ENCODE peak calls at places on chromosomes 2 and 18, in five cellular contexts. X is brain microvascular endothelial cell, Q is suprapubic skin, P is A549, H is mammary epithelial cell. K is an unnamed sample.

GRCh38 chr18:13568443-13569392 is 157.6 kb downstream of the FAM210A start:
- DNase-seq in P (peak), H (no peak), X (no peak), Q (no peak), K (no peak)

GRCh38 chr2:194591192-194591591 is 1065.8 kb upstream of the SLC39A10 start:
- DNase-seq in P (no peak), Q (no peak), H (no peak), X (no peak), K (no peak)

GRCh38 chr2:163319006-163319405 is 416.8 kb downstream of the FIGN start:
- DNase-seq in Q (no peak), P (no peak), H (peak), X (peak), K (peak)

GRCh38 chr2:128321421-128321775 is 2.7 kb upstream of the HS6ST1 start:
- DNase-seq in H (no peak), Q (peak), X (no peak), P (no peak), K (no peak)

GRCh38 chr18:34806527-34806926 is 96.4 kb downstream of the DTNA start:
- DNase-seq in P (no peak), Q (no peak), X (no peak), H (no peak), K (no peak)

GRCh38 chr2:235201796-235202195 is 250.0 kb downstream of the SH3BP4 start:
- DNase-seq in P (no peak), Q (no peak), H (no peak), X (no peak), K (no peak)

GRCh38 chr2:68292108-68292710 is 27.5 kb downstream of the CNRIP1 start:
- DNase-seq in Q (no peak), P (peak), H (peak), X (peak), K (no peak)

GRCh38 chr2:101622633-101623521 is 74.6 kb upstream of the MAP4K4 start:
- DNase-seq in H (no peak), P (no peak), Q (no peak), X (peak), K (no peak)

GRCh38 chr18:45166341-45167108 is 448.8 kb upstream of the SLC14A2 start:
- DNase-seq in Q (no peak), H (peak), P (peak), X (peak), K (peak)

GRCh38 chr2:40554665-40555294 is 102.9 kb upstream of the SLC8A1 start:
- DNase-seq in X (peak), H (peak), Q (peak), P (peak), K (peak)

GRCh38 chr2:45182667-45183620 is 173.7 kb upstream of the SIX2 start:
- DNase-seq in P (no peak), X (peak), H (peak), Q (no peak), K (no peak)

GRCh38 chr2:118806797-118807667 is 40.4 kb downstream of the EN1 start:
- DNase-seq in P (no peak), Q (no peak), H (no peak), X (no peak), K (no peak)

GRCh38 chr2:25043241-25043867 is 1.5 kb downstream of the EFR3B start:
- DNase-seq in H (no peak), Q (no peak), X (peak), P (peak), K (peak)

GRCh38 chr2:98685930-98686887 is 44.7 kb downstream of the MGAT4A start:
- DNase-seq in P (no peak), Q (no peak), X (no peak), H (no peak), K (no peak)

GRCh38 chr18:79627750-79628294 is 51.8 kb upstream of the CTDP1 start:
- DNase-seq in X (no peak), Q (no peak), P (no peak), H (no peak), K (no peak)

GRCh38 chr2:191039616-191040015 is 25.6 kb upstream of the STAT1 start:
- DNase-seq in Q (no peak), P (no peak), X (no peak), H (no peak), K (no peak)

GRCh38 chr2:157302492-157303099 is 23.0 kb downstream of the ERMN start:
- DNase-seq in H (peak), Q (no peak), X (peak), P (peak), K (peak)

GRCh38 chr18:26794210-26795101 is 71.1 kb downstream of the AQP4 start:
- DNase-seq in Q (no peak), P (no peak), X (no peak), H (no peak), K (no peak)

GRCh38 chr2:85840091-85840490 is 48.7 kb downstream of the ST3GAL5 start:
- DNase-seq in Q (no peak), X (no peak), P (no peak), H (no peak), K (no peak)

GRCh38 chr18:32271649-32272324 is 81.9 kb downstream of the MEP1B start:
- DNase-seq in Q (no peak), H (peak), X (no peak), P (peak), K (peak)

GRCh38 chr2:15979759-15980604 is 39.6 kb downstream of the MYCN start:
- DNase-seq in H (no peak), P (no peak), Q (no peak), X (no peak), K (no peak)

GRCh38 chr2:48651127-48651526 is 33.5 kb downstream of the GTF2A1L start:
- DNase-seq in Q (no peak), X (peak), P (no peak), H (no peak), K (peak)

GRCh38 chr2:171878481-171878993 is 15.5 kb downstream of the SLC25A12 start:
- DNase-seq in Q (no peak), P (no peak), X (peak), H (peak), K (peak)

GRCh38 chr2:42324949-42325348 is 36.1 kb downstream of the COX7A2L start:
- DNase-seq in P (no peak), H (no peak), Q (no peak), X (no peak), K (no peak)

GRCh38 chr2:166173263-166173662 is 45.4 kb upstream of the SCN1A start:
- DNase-seq in H (no peak), X (no peak), P (no peak), Q (no peak), K (no peak)

GRCh38 chr18:49227456-49227855 is 233.0 kb downstream of the DYM start:
- DNase-seq in P (no peak), X (no peak), H (peak), Q (no peak), K (no peak)

GRCh38 chr2:69741281-69742169 is at the start of gene ANXA4:
- DNase-seq in Q (peak), X (peak), H (peak), P (peak), K (peak)

GRCh38 chr2:43766006-43766405 is 7.8 kb upstream of the DYNC2LI1 start:
- DNase-seq in X (no peak), H (no peak), Q (no peak), P (no peak), K (no peak)

GRCh38 chr18:48412339-48412929 is 3.3 kb upstream of the ZBTB7C start:
- DNase-seq in Q (no peak), P (peak), X (no peak), H (no peak), K (no peak)

GRCh38 chr18:37578886-37579513 is 13.4 kb upstream of the CELF4 start:
- DNase-seq in P (peak), Q (no peak), H (peak), X (peak), K (peak)

GRCh38 chr2:100195942-100196341 is 53.6 kb upstream of the AFF3 start:
- DNase-seq in H (no peak), X (no peak), Q (no peak), P (no peak), K (no peak)

GRCh38 chr2:10466801-10467200 is 18.7 kb upstream of the ODC1 start:
- DNase-seq in H (no peak), Q (no peak), P (no peak), X (no peak), K (no peak)

GRCh38 chr2:8680931-8681760 is 710 bp upstream of the ID2 start:
- DNase-seq in X (peak), P (peak), Q (peak), H (peak), K (peak)

GRCh38 chr18:35189510-35189909 is 51.3 kb upstream of the ZNF397 start:
- DNase-seq in P (no peak), X (no peak), Q (no peak), H (no peak), K (no peak)

GRCh38 chr18:36711813-36712444 is 116.9 kb downstream of the TPGS2 start:
- DNase-seq in X (peak), H (peak), Q (no peak), P (peak), K (peak)

GRCh38 chr2:179081954-179082353 is 32.0 kb upstream of the CCDC141 start:
- DNase-seq in H (no peak), Q (no peak), P (no peak), X (no peak), K (no peak)

GRCh38 chr2:48560546-48561209 is 30.7 kb downstream of the STON1 start:
- DNase-seq in Q (no peak), P (no peak), H (no peak), X (no peak), K (no peak)

GRCh38 chr2:47299555-47299954 is 103.4 kb upstream of the MSH2 start:
- DNase-seq in P (peak), X (peak), Q (no peak), H (peak), K (peak)
- TF ChIP-seq CTCF in P (no peak), X (peak), Q (no peak), H (peak), K (no peak)

GRCh38 chr18:62420151-62420512 is 95.0 kb downstream of the TNFRSF11A start:
- DNase-seq in H (peak), P (peak), Q (no peak), X (peak), K (peak)
- H3K4me3 ChIP-seq in H (no peak), P (no peak), Q (peak), X (no peak), K (no peak)

GRCh38 chr2:162091325-162092007 is 17.5 kb upstream of the DPP4 start:
- DNase-seq in H (peak), Q (no peak), P (peak), X (no peak), K (peak)
- TF ChIP-seq CTCF in H (peak), Q (no peak), P (peak), X (peak), K (no peak)

GRCh38 chr2:7411691-7412090 is 494.5 kb downstream of the RNF144A start:
- DNase-seq in P (no peak), H (no peak), X (no peak), Q (no peak), K (no peak)
- H3K4me3 ChIP-seq in P (no peak), H (no peak), X (no peak), Q (no peak), K (no peak)

GRCh38 chr2:54161660-54162059 is 46.2 kb downstream of the ACYP2 start:
- DNase-seq in X (no peak), Q (no peak), H (no peak), P (no peak), K (peak)
- TF ChIP-seq CTCF in X (no peak), Q (no peak), H (peak), P (no peak), K (peak)

GRCh38 chr2:152399003-152399402 is 64.0 kb downstream of the FMNL2 start:
- DNase-seq in P (no peak), H (no peak), X (no peak), Q (no peak), K (no peak)

GRCh38 chr2:152395132-152396024 is 60.4 kb downstream of the FMNL2 start:
- DNase-seq in Q (no peak), X (peak), H (no peak), P (no peak), K (peak)

GRCh38 chr2:152396763-152397162 is 61.8 kb downstream of the FMNL2 start:
- DNase-seq in P (no peak), H (no peak), Q (no peak), X (no peak), K (no peak)

GRCh38 chr2:152393377-152393776 is 58.4 kb downstream of the FMNL2 start:
- DNase-seq in H (no peak), Q (no peak), P (no peak), X (no peak), K (no peak)

GRCh38 chr2:152396051-152396511 is 61.1 kb downstream of the FMNL2 start:
- DNase-seq in H (no peak), Q (no peak), P (no peak), X (no peak), K (peak)
- H3K4me3 ChIP-seq in H (no peak), Q (peak), P (no peak), X (no peak), K (peak)